ENCODE peak calls at places on chromosome 12, in five cellular contexts. M is psoas muscle, F is cardiac fibroblast, R is HCT116, D is mammary epithelial cell. N is an unnamed sample.
A peak's percentile ranks its signal among the peaks of the same experiment; 100 is the strongest.

GRCh38 chr12:120474092-120474960 is 4.8 kb upstream of the SRSF9 start:
- DNase-seq in M (no peak), D (peak; percentile 97), F (peak; percentile 46), R (peak; percentile 80), N (peak; percentile 53)

GRCh38 chr12:52229836-52230343 is 3.2 kb upstream of the KRT7 start:
- DNase-seq in R (no peak), F (no peak), D (no peak), M (no peak), N (no peak)

GRCh38 chr12:110846615-110847566 is at the start of gene CCDC63:
- DNase-seq in R (peak; percentile 68), F (peak; percentile 56), M (peak; percentile 49), D (no peak), N (no peak)

GRCh38 chr12:90065301-90065801 is 356.7 kb upstream of the ATP2B1 start:
- DNase-seq in R (no peak), M (no peak), D (peak; percentile 19), F (no peak), N (no peak)

GRCh38 chr12:130838284-130838950 is 633 bp downstream of the STX2 start:
- DNase-seq in R (no peak), D (peak; percentile 39), M (peak; percentile 42), F (peak; percentile 26), N (no peak)

GRCh38 chr12:50103351-50103750 is 457 bp upstream of the GPD1 start:
- DNase-seq in M (no peak), D (no peak), F (no peak), R (no peak), N (no peak)

GRCh38 chr12:52390739-52391617 is 5.5 kb upstream of the KRT84 start:
- DNase-seq in M (no peak), D (no peak), F (peak; percentile 36), R (peak; percentile 24), N (no peak)

GRCh38 chr12:113955109-113955970 is 10.8 kb downstream of the RBM19 start:
- DNase-seq in F (peak; percentile 13), R (peak; percentile 16), M (no peak), D (peak; percentile 16), N (no peak)

GRCh38 chr12:2795291-2796186 is 769 bp downstream of the FKBP4 start:
- DNase-seq in D (peak; percentile 40), F (peak; percentile 67), M (peak; percentile 87), R (no peak), N (no peak)

GRCh38 chr12:53737951-53738833 is 10.9 kb upstream of the CALCOCO1 start:
- DNase-seq in F (no peak), R (no peak), D (no peak), M (no peak), N (no peak)

GRCh38 chr12:95683418-95683817 is 107.1 kb downstream of the NTN4 start:
- DNase-seq in F (no peak), R (no peak), M (no peak), D (no peak), N (no peak)

GRCh38 chr12:92546259-92546825 is 156.4 kb upstream of the PLEKHG7 start:
- DNase-seq in M (no peak), R (no peak), F (no peak), D (no peak), N (no peak)

GRCh38 chr12:47419500-47419899 is 286.3 kb downstream of the RPAP3 start:
- DNase-seq in D (peak; percentile 32), M (no peak), R (no peak), F (no peak), N (no peak)

GRCh38 chr12:89189448-89189847 is 162.9 kb downstream of the DUSP6 start:
- DNase-seq in M (no peak), D (no peak), F (no peak), R (no peak), N (no peak)

GRCh38 chr12:117342682-117343081 is 18.7 kb downstream of the NOS1 start:
- DNase-seq in D (peak; percentile 5), F (no peak), M (no peak), R (no peak), N (no peak)

GRCh38 chr12:58413794-58414193 is 472.4 kb downstream of the ATP23 start:
- DNase-seq in F (peak; percentile 88), D (peak; percentile 72), R (no peak), M (no peak), N (no peak)

GRCh38 chr12:27524839-27525238 is 833 bp downstream of the PPFIBP1 start:
- DNase-seq in F (peak; percentile 61), D (no peak), R (no peak), M (no peak), N (no peak)

GRCh38 chr12:12270226-12270625 is 3.4 kb upstream of the LRP6 start:
- DNase-seq in D (no peak), F (no peak), R (no peak), M (no peak), N (no peak)

GRCh38 chr12:43113153-43113552 is 438.9 kb downstream of the ADAMTS20 start:
- DNase-seq in R (no peak), F (peak; percentile 28), M (no peak), D (no peak), N (peak; percentile 29)

GRCh38 chr12:30019386-30020140 is 235.8 kb upstream of the TMTC1 start:
- DNase-seq in M (no peak), D (no peak), F (no peak), R (no peak), N (no peak)

GRCh38 chr12:50353869-50354593 is 42.4 kb downstream of the FAM186A start:
- DNase-seq in M (no peak), F (peak; percentile 47), D (no peak), R (no peak), N (no peak)

GRCh38 chr12:70754330-70754741 is 117.1 kb upstream of the PTPRB start:
- DNase-seq in R (no peak), M (no peak), F (no peak), D (no peak), N (no peak)

GRCh38 chr12:57242329-57242690 is 8.7 kb downstream of the STAC3 start:
- DNase-seq in F (no peak), M (peak; percentile 66), R (no peak), D (no peak), N (no peak)

GRCh38 chr12:114799574-114800487 is 115.9 kb upstream of the TBX3 start:
- DNase-seq in M (peak; percentile 75), D (no peak), F (peak; percentile 41), R (peak; percentile 58), N (no peak)

GRCh38 chr12:11433664-11434063 is 38.3 kb upstream of the PRB2 start:
- DNase-seq in M (no peak), D (no peak), F (no peak), R (no peak), N (no peak)

GRCh38 chr12:24407884-24408283 is 458.4 kb upstream of the SOX5 start:
- DNase-seq in F (no peak), M (no peak), R (no peak), D (no peak), N (no peak)

GRCh38 chr12:40390980-40391379 is 166.2 kb downstream of the LRRK2 start:
- DNase-seq in M (no peak), R (no peak), F (no peak), D (no peak), N (no peak)

GRCh38 chr12:12017798-12018197 is 52.9 kb upstream of the BCL2L14 start:
- DNase-seq in R (no peak), F (peak; percentile 17), D (no peak), M (no peak), N (no peak)

GRCh38 chr12:123533672-123534643 is at the start of gene RILPL1:
- DNase-seq in D (peak; percentile 29), F (peak; percentile 53), R (no peak), M (peak; percentile 64), N (no peak)

GRCh38 chr12:53484686-53485567 is 14.3 kb downstream of the MAP3K12 start:
- DNase-seq in R (no peak), D (peak; percentile 57), F (no peak), M (no peak), N (no peak)

GRCh38 chr12:103697912-103698751 is 111.1 kb downstream of the STAB2 start:
- DNase-seq in D (no peak), R (no peak), F (no peak), M (no peak), N (no peak)

GRCh38 chr12:5071496-5071895 is 27.8 kb downstream of the KCNA5 start:
- DNase-seq in M (no peak), F (no peak), R (no peak), D (no peak), N (no peak)

GRCh38 chr12:27578689-27579372 is 54.8 kb downstream of the PPFIBP1 start:
- DNase-seq in R (no peak), F (no peak), M (no peak), D (no peak), N (no peak)

GRCh38 chr12:106290666-106291065 is 11.9 kb upstream of the TCP11L2 start:
- DNase-seq in R (no peak), F (no peak), D (no peak), M (no peak), N (no peak)

GRCh38 chr12:45220366-45220931 is 4.6 kb downstream of the ANO6 start:
- DNase-seq in D (peak; percentile 92), M (no peak), F (no peak), R (no peak), N (no peak)
- H3K4me3 ChIP-seq in D (no peak overlapping the region), M (peak overlapping the region; percentile 98), F (no peak overlapping the region), R (no peak overlapping the region), N (no peak overlapping the region)

DNA sequence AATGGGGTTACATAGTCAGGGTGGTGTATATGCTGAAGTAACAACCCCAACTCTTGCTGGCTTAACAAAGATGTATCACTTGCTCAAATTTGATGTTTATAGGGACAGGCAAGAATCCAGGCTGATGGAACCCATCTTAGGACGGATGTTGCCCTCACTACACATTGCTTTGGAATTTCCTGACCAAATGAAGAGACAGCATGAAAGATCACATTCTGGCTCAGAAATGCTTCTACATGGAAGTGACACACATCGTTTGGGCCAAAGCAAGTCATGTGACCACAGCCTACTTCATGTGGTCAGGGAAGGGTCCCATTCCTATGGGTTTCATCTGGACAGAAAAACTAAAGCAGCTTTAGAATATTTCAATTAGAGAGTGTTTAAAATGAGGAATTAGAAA is 345.8 kb downstream of the TMEM132D start:
- DNase-seq in R (no peak), M (no peak), D (no peak), F (no peak), N (no peak)
- TF ChIP-seq CTCF in R (no peak), M (no peak), D (no peak), F (no peak), N (no peak)

DNA sequence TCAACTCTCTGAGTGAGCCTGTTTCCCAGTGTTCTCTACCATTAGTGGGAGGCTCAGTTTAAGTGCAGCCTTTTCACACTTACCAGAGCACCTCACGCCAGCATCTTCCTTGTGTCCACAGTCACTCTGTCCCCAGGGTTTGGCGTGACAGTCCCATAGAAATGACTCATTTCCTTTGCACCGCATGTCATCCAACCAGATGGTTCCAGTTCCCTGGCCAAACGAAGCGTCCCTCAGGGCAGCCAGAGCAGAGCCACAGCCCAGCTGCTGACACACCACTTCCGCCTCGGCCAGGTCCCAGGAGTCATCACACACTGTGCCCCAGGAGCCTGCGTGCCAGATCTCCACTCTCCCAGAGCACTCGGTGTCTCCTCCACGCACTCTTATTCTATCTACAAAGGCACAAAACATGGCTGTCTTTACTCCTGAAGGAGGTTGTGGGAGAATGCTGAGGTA is 65.4 kb downstream of the ACSM4 start:
- DNase-seq in M (peak; percentile 27), F (peak; percentile 2), R (peak; percentile 81), D (peak; percentile 40), N (peak; percentile 16)
- H3K4me3 ChIP-seq in M (no peak overlapping the region), F (no peak overlapping the region), R (peak overlapping the region; percentile 44), D (no peak overlapping the region), N (no peak overlapping the region)

GRCh38 chr12:124869011-124869665 is 5.5 kb upstream of the SCARB1 start:
- DNase-seq in D (peak; percentile 23), M (no peak), F (no peak), R (no peak), N (no peak)
- TF ChIP-seq CTCF in D (no peak), M (no peak), F (no peak), R (no peak), N (no peak)

GRCh38 chr12:132095520-132096409 is 48.4 kb downstream of the DDX51 start:
- DNase-seq in D (no peak), R (no peak), F (no peak), M (no peak), N (no peak)
- H3K4me3 ChIP-seq in D (no peak overlapping the region), R (no peak overlapping the region), F (no peak overlapping the region), M (no peak overlapping the region), N (no peak overlapping the region)